ENCODE peak calls at places on chromosomes 12 and 14, in six cellular contexts. One of them, this sample, is unnamed.

GRCh38 chr12:59839514-59839913 is 243.7 kb downstream of the SLC16A7 start:
- DNase-seq in tibial nerve: no peak
- DNase-seq in RKO: no peak
- DNase-seq in activated CD8-positive, alpha-beta memory T cell treated with anti-CD3 and anti-CD28 coated beads, Interleukin-2, amount 10 ng/mL, durations not matched to agents 7 days and 5 days: no peak
- DNase-seq in NCI-H1694 treated with DMSO at 0.1 percent for 48 hours: no peak
- DNase-seq in ecto neural progenitor cell: no peak
- DNase-seq in this sample: no peak

GRCh38 chr14:87067597-87067996 is 925.4 kb downstream of the GALC start:
- DNase-seq in tibial nerve: no peak
- DNase-seq in RKO: no peak
- DNase-seq in activated CD8-positive, alpha-beta memory T cell treated with anti-CD3 and anti-CD28 coated beads, Interleukin-2, amount 10 ng/mL, durations not matched to agents 7 days and 5 days: no peak
- DNase-seq in NCI-H1694 treated with DMSO at 0.1 percent for 48 hours: no peak
- DNase-seq in ecto neural progenitor cell: no peak
- DNase-seq in this sample: no peak

GRCh38 chr14:99758121-99758871 is 34.9 kb upstream of the EML1 start:
- DNase-seq in tibial nerve: no peak
- DNase-seq in RKO: peak; percentile 74
- DNase-seq in activated CD8-positive, alpha-beta memory T cell treated with anti-CD3 and anti-CD28 coated beads, Interleukin-2, amount 10 ng/mL, durations not matched to agents 7 days and 5 days: no peak
- DNase-seq in NCI-H1694 treated with DMSO at 0.1 percent for 48 hours: no peak
- DNase-seq in ecto neural progenitor cell: no peak
- DNase-seq in this sample: peak; percentile 86

GRCh38 chr12:64403708-64404469 is at the start of gene XPOT:
- DNase-seq in tibial nerve: peak; percentile 76
- DNase-seq in RKO: peak; percentile 98
- DNase-seq in activated CD8-positive, alpha-beta memory T cell treated with anti-CD3 and anti-CD28 coated beads, Interleukin-2, amount 10 ng/mL, durations not matched to agents 7 days and 5 days: peak; percentile 95
- DNase-seq in NCI-H1694 treated with DMSO at 0.1 percent for 48 hours: peak; percentile 88
- DNase-seq in ecto neural progenitor cell: peak; percentile 98
- DNase-seq in this sample: peak; percentile 96

GRCh38 chr14:99516156-99517045 is 35.2 kb downstream of the CCNK start:
- DNase-seq in tibial nerve: no peak
- DNase-seq in RKO: no peak
- DNase-seq in activated CD8-positive, alpha-beta memory T cell treated with anti-CD3 and anti-CD28 coated beads, Interleukin-2, amount 10 ng/mL, durations not matched to agents 7 days and 5 days: no peak
- DNase-seq in NCI-H1694 treated with DMSO at 0.1 percent for 48 hours: no peak
- DNase-seq in ecto neural progenitor cell: peak; percentile 45
- DNase-seq in this sample: no peak

GRCh38 chr12:89156862-89157262 is 195.4 kb downstream of the DUSP6 start:
- DNase-seq in tibial nerve: no peak
- DNase-seq in RKO: peak; percentile 64
- DNase-seq in activated CD8-positive, alpha-beta memory T cell treated with anti-CD3 and anti-CD28 coated beads, Interleukin-2, amount 10 ng/mL, durations not matched to agents 7 days and 5 days: no peak
- DNase-seq in NCI-H1694 treated with DMSO at 0.1 percent for 48 hours: no peak
- DNase-seq in ecto neural progenitor cell: no peak
- DNase-seq in this sample: no peak

GRCh38 chr14:41302776-41303175 is 303.9 kb upstream of the LRFN5 start:
- DNase-seq in tibial nerve: no peak
- DNase-seq in RKO: no peak
- DNase-seq in activated CD8-positive, alpha-beta memory T cell treated with anti-CD3 and anti-CD28 coated beads, Interleukin-2, amount 10 ng/mL, durations not matched to agents 7 days and 5 days: no peak
- DNase-seq in NCI-H1694 treated with DMSO at 0.1 percent for 48 hours: no peak
- DNase-seq in ecto neural progenitor cell: no peak
- DNase-seq in this sample: no peak

GRCh38 chr12:12926571-12927071 is 25.3 kb downstream of the GPRC5D start:
- DNase-seq in tibial nerve: no peak
- DNase-seq in RKO: no peak
- DNase-seq in activated CD8-positive, alpha-beta memory T cell treated with anti-CD3 and anti-CD28 coated beads, Interleukin-2, amount 10 ng/mL, durations not matched to agents 7 days and 5 days: no peak
- DNase-seq in NCI-H1694 treated with DMSO at 0.1 percent for 48 hours: no peak
- DNase-seq in ecto neural progenitor cell: no peak
- DNase-seq in this sample: no peak

GRCh38 chr14:96072076-96072475 is 32.9 kb downstream of the C14orf132 start:
- DNase-seq in tibial nerve: no peak
- DNase-seq in RKO: no peak
- DNase-seq in activated CD8-positive, alpha-beta memory T cell treated with anti-CD3 and anti-CD28 coated beads, Interleukin-2, amount 10 ng/mL, durations not matched to agents 7 days and 5 days: no peak
- DNase-seq in NCI-H1694 treated with DMSO at 0.1 percent for 48 hours: no peak
- DNase-seq in ecto neural progenitor cell: no peak
- DNase-seq in this sample: no peak

GRCh38 chr12:112937741-112938719 is at the start of gene OAS3:
- DNase-seq in tibial nerve: peak; percentile 78
- DNase-seq in RKO: peak; percentile 84
- DNase-seq in activated CD8-positive, alpha-beta memory T cell treated with anti-CD3 and anti-CD28 coated beads, Interleukin-2, amount 10 ng/mL, durations not matched to agents 7 days and 5 days: peak; percentile 91
- DNase-seq in NCI-H1694 treated with DMSO at 0.1 percent for 48 hours: no peak
- DNase-seq in ecto neural progenitor cell: peak; percentile 62
- DNase-seq in this sample: peak; percentile 66

GRCh38 chr12:11638271-11638916 is 11.1 kb upstream of the ETV6 start:
- DNase-seq in tibial nerve: no peak
- DNase-seq in RKO: no peak
- DNase-seq in activated CD8-positive, alpha-beta memory T cell treated with anti-CD3 and anti-CD28 coated beads, Interleukin-2, amount 10 ng/mL, durations not matched to agents 7 days and 5 days: no peak
- DNase-seq in NCI-H1694 treated with DMSO at 0.1 percent for 48 hours: no peak
- DNase-seq in ecto neural progenitor cell: no peak
- DNase-seq in this sample: no peak

GRCh38 chr12:18141583-18141982 is 51.6 kb upstream of the RERGL start:
- DNase-seq in tibial nerve: no peak
- DNase-seq in RKO: peak; percentile 23
- DNase-seq in activated CD8-positive, alpha-beta memory T cell treated with anti-CD3 and anti-CD28 coated beads, Interleukin-2, amount 10 ng/mL, durations not matched to agents 7 days and 5 days: no peak
- DNase-seq in NCI-H1694 treated with DMSO at 0.1 percent for 48 hours: no peak
- DNase-seq in ecto neural progenitor cell: no peak
- DNase-seq in this sample: peak; percentile 24

GRCh38 chr14:72888636-72889201 is 5.2 kb downstream of the DPF3 start:
- DNase-seq in tibial nerve: no peak
- DNase-seq in RKO: no peak
- DNase-seq in activated CD8-positive, alpha-beta memory T cell treated with anti-CD3 and anti-CD28 coated beads, Interleukin-2, amount 10 ng/mL, durations not matched to agents 7 days and 5 days: no peak
- DNase-seq in NCI-H1694 treated with DMSO at 0.1 percent for 48 hours: no peak
- DNase-seq in ecto neural progenitor cell: no peak
- DNase-seq in this sample: no peak

GRCh38 chr14:100523131-100523530 is 64.1 kb downstream of the BEGAIN start:
- DNase-seq in tibial nerve: no peak
- DNase-seq in RKO: no peak
- DNase-seq in activated CD8-positive, alpha-beta memory T cell treated with anti-CD3 and anti-CD28 coated beads, Interleukin-2, amount 10 ng/mL, durations not matched to agents 7 days and 5 days: no peak
- DNase-seq in NCI-H1694 treated with DMSO at 0.1 percent for 48 hours: no peak
- DNase-seq in ecto neural progenitor cell: no peak
- DNase-seq in this sample: no peak

GRCh38 chr14:67964391-67964812 is 144.8 kb downstream of the RAD51B start:
- DNase-seq in tibial nerve: no peak
- DNase-seq in RKO: no peak
- DNase-seq in activated CD8-positive, alpha-beta memory T cell treated with anti-CD3 and anti-CD28 coated beads, Interleukin-2, amount 10 ng/mL, durations not matched to agents 7 days and 5 days: no peak
- DNase-seq in NCI-H1694 treated with DMSO at 0.1 percent for 48 hours: no peak
- DNase-seq in ecto neural progenitor cell: no peak
- DNase-seq in this sample: peak; percentile 63

GRCh38 chr12:32400114-32400672 is 835 bp downstream of the FGD4 start:
- DNase-seq in tibial nerve: no peak
- DNase-seq in RKO: no peak
- DNase-seq in activated CD8-positive, alpha-beta memory T cell treated with anti-CD3 and anti-CD28 coated beads, Interleukin-2, amount 10 ng/mL, durations not matched to agents 7 days and 5 days: no peak
- DNase-seq in NCI-H1694 treated with DMSO at 0.1 percent for 48 hours: no peak
- DNase-seq in ecto neural progenitor cell: no peak
- DNase-seq in this sample: peak; percentile 62

GRCh38 chr14:36579573-36580140 is 2.8 kb downstream of the NKX2-8 start:
- DNase-seq in tibial nerve: no peak
- DNase-seq in RKO: no peak
- DNase-seq in activated CD8-positive, alpha-beta memory T cell treated with anti-CD3 and anti-CD28 coated beads, Interleukin-2, amount 10 ng/mL, durations not matched to agents 7 days and 5 days: no peak
- DNase-seq in NCI-H1694 treated with DMSO at 0.1 percent for 48 hours: no peak
- DNase-seq in ecto neural progenitor cell: peak; percentile 51
- DNase-seq in this sample: no peak